ENCODE peak calls at places on chromosomes 16 and 17, in nine cellular contexts. One of them, this sample, is unnamed.
A peak's percentile ranks its signal among the peaks of the same experiment; 100 is the strongest.

GRCh38 chr17:10033982-10034381 is 128.9 kb upstream of the RCVRN start:
- DNase-seq in A549: no peak
- DNase-seq in ascending aorta: peak; percentile 74
- DNase-seq in lower lobe of right lung: peak; percentile 61
- DNase-seq in spleen: peak; percentile 75
- DNase-seq in GM23338: no peak
- DNase-seq in upper lobe of right lung: no peak
- DNase-seq in body of pancreas: no peak
- DNase-seq in left ventricle myocardium inferior: no peak
- DNase-seq in this sample: no peak

GRCh38 chr17:40931311-40931710 is 6.1 kb downstream of the KRT23 start:
- DNase-seq in left ventricle myocardium inferior: no peak
- DNase-seq in GM23338: no peak
- DNase-seq in upper lobe of right lung: no peak
- DNase-seq in spleen: no peak
- DNase-seq in lower lobe of right lung: no peak
- DNase-seq in A549: no peak
- DNase-seq in body of pancreas: no peak
- DNase-seq in ascending aorta: no peak
- DNase-seq in this sample: no peak

GRCh38 chr17:63848834-63849689 is 6.6 kb upstream of the SMARCD2 start:
- DNase-seq in GM23338: peak; percentile 96
- DNase-seq in spleen: peak; percentile 98
- DNase-seq in body of pancreas: peak; percentile 92
- DNase-seq in ascending aorta: peak; percentile 95
- DNase-seq in upper lobe of right lung: peak; percentile 96
- DNase-seq in left ventricle myocardium inferior: peak; percentile 93
- DNase-seq in A549: peak; percentile 99
- DNase-seq in lower lobe of right lung: peak; percentile 95
- DNase-seq in this sample: peak; percentile 88

GRCh38 chr16:14198603-14199002 is 127.5 kb downstream of the MRTFB start:
- DNase-seq in ascending aorta: no peak
- DNase-seq in spleen: no peak
- DNase-seq in upper lobe of right lung: no peak
- DNase-seq in A549: no peak
- DNase-seq in lower lobe of right lung: no peak
- DNase-seq in body of pancreas: no peak
- DNase-seq in left ventricle myocardium inferior: no peak
- DNase-seq in GM23338: no peak
- DNase-seq in this sample: no peak

GRCh38 chr16:23274968-23275367 is 27.1 kb upstream of the SCNN1B start:
- DNase-seq in ascending aorta: no peak
- DNase-seq in left ventricle myocardium inferior: no peak
- DNase-seq in body of pancreas: no peak
- DNase-seq in A549: peak; percentile 60
- DNase-seq in GM23338: peak; percentile 73
- DNase-seq in upper lobe of right lung: no peak
- DNase-seq in lower lobe of right lung: no peak
- DNase-seq in spleen: no peak
- DNase-seq in this sample: peak; percentile 40

GRCh38 chr16:70696952-70697600 is 11.2 kb upstream of the MTSS2 start:
- DNase-seq in left ventricle myocardium inferior: no peak
- DNase-seq in upper lobe of right lung: peak; percentile 82
- DNase-seq in ascending aorta: no peak
- DNase-seq in body of pancreas: no peak
- DNase-seq in lower lobe of right lung: peak; percentile 78
- DNase-seq in spleen: peak; percentile 75
- DNase-seq in GM23338: no peak
- DNase-seq in A549: no peak
- DNase-seq in this sample: no peak

GRCh38 chr17:30095507-30096244 is 20.9 kb upstream of the NSRP1 start:
- DNase-seq in GM23338: peak; percentile 76
- DNase-seq in A549: peak; percentile 79
- DNase-seq in lower lobe of right lung: no peak
- DNase-seq in body of pancreas: no peak
- DNase-seq in upper lobe of right lung: no peak
- DNase-seq in ascending aorta: no peak
- DNase-seq in left ventricle myocardium inferior: no peak
- DNase-seq in spleen: no peak
- DNase-seq in this sample: peak; percentile 64

GRCh38 chr17:63293310-63293709 is 152.8 kb downstream of the CYB561 start:
- DNase-seq in A549: no peak
- DNase-seq in lower lobe of right lung: no peak
- DNase-seq in ascending aorta: no peak
- DNase-seq in spleen: no peak
- DNase-seq in GM23338: no peak
- DNase-seq in body of pancreas: no peak
- DNase-seq in upper lobe of right lung: no peak
- DNase-seq in left ventricle myocardium inferior: no peak
- DNase-seq in this sample: peak; percentile 57

DNA sequence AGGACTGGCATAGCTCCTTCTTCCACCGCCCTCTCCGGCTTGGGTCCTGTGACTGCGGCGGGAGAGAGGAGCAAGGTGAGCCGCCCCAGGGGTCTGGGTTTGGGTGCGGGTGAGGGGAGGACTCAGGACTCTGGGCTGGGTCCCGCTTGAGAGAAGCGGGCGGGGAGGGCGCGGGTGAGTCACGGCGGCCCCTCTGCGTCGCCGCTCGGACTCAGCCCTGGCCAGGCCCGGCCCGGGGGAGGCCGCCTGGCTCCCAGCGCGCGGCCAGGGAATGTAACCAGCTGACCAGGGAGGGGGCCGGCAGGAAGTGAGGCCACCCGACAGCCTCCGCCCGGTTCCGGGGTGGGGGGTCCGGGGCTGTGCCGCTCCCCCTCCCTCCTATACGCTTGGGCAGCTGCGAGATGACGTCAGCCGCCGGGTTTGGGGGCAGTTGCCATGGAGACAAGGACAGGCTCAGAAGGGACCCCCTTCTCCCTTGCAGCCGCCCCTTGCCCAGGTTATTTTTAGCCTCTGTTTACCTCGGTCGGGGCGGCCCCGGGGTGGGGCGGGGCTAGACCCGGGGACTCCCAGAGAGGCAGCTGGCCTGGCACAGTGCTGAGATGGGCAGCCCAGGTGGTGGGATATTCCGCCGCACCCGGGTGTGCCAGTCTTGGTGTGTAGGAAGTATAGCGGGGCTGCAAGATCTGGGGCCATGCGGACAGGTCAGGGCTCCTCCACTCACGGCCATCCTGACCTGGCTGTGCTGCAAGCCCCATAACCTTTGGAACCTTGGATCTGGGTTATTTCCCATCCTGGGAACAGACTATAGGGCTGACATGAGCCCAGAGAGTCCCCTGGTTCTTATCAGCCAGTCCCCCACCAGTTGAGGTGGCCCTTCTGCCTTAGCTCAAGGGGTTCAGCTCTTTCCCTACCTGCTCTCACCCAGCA is 1.6 kb downstream of the RIPOR1 start:
- DNase-seq in upper lobe of right lung: peak; percentile 88
- DNase-seq in A549: no peak
- DNase-seq in ascending aorta: peak; percentile 94
- DNase-seq in spleen: peak; percentile 92
- DNase-seq in body of pancreas: peak; percentile 76
- DNase-seq in GM23338: peak; percentile 54
- DNase-seq in left ventricle myocardium inferior: peak; percentile 82
- DNase-seq in lower lobe of right lung: peak; percentile 84
- DNase-seq in this sample: peak; percentile 35
- H3K4me1 ChIP-seq in upper lobe of right lung: peaks cover 33% of the 10 kb centered on the region
- H3K4me1 ChIP-seq in A549: peaks cover 43% of the 10 kb centered on the region
- H3K4me1 ChIP-seq in ascending aorta: peaks cover 7% of the 10 kb centered on the region
- H3K4me1 ChIP-seq in spleen: peaks cover 72% of the 10 kb centered on the region
- H3K4me1 ChIP-seq in body of pancreas: peaks cover 51% of the 10 kb centered on the region
- H3K4me1 ChIP-seq in GM23338: peaks cover 8% of the 10 kb centered on the region
- H3K4me1 ChIP-seq in left ventricle myocardium inferior: peaks cover 85% of the 10 kb centered on the region
- H3K4me1 ChIP-seq in lower lobe of right lung: peaks cover 62% of the 10 kb centered on the region
- H3K4me1 ChIP-seq in this sample: peaks cover 38% of the 10 kb centered on the region

GRCh38 chr17:300881-301280 is 51.7 kb downstream of the RPH3AL start:
- DNase-seq in body of pancreas: peak; percentile 2
- DNase-seq in left ventricle myocardium inferior: no peak
- DNase-seq in spleen: peak; percentile 48
- DNase-seq in ascending aorta: no peak
- DNase-seq in A549: no peak
- DNase-seq in lower lobe of right lung: peak; percentile 21
- DNase-seq in GM23338: no peak
- DNase-seq in upper lobe of right lung: peak; percentile 36
- DNase-seq in this sample: no peak

GRCh38 chr17:297758-298157 is 54.8 kb downstream of the RPH3AL start:
- DNase-seq in upper lobe of right lung: peak; percentile 55
- DNase-seq in spleen: peak; percentile 54
- DNase-seq in ascending aorta: no peak
- DNase-seq in GM23338: no peak
- DNase-seq in body of pancreas: peak; percentile 4
- DNase-seq in A549: no peak
- DNase-seq in left ventricle myocardium inferior: no peak
- DNase-seq in lower lobe of right lung: peak; percentile 20
- DNase-seq in this sample: no peak

GRCh38 chr17:299546-299945 is 53.1 kb downstream of the RPH3AL start:
- DNase-seq in upper lobe of right lung: peak; percentile 40
- DNase-seq in GM23338: no peak
- DNase-seq in A549: no peak
- DNase-seq in lower lobe of right lung: peak; percentile 20
- DNase-seq in body of pancreas: peak; percentile 28
- DNase-seq in ascending aorta: no peak
- DNase-seq in left ventricle myocardium inferior: no peak
- DNase-seq in spleen: peak; percentile 45
- DNase-seq in this sample: no peak

GRCh38 chr17:296906-297690 is 55.5 kb downstream of the RPH3AL start:
- DNase-seq in GM23338: no peak
- DNase-seq in ascending aorta: peak; percentile 45
- DNase-seq in spleen: peak; percentile 54
- DNase-seq in lower lobe of right lung: peak; percentile 24
- DNase-seq in A549: no peak
- DNase-seq in left ventricle myocardium inferior: no peak
- DNase-seq in body of pancreas: no peak
- DNase-seq in upper lobe of right lung: peak; percentile 49
- DNase-seq in this sample: no peak

DNA sequence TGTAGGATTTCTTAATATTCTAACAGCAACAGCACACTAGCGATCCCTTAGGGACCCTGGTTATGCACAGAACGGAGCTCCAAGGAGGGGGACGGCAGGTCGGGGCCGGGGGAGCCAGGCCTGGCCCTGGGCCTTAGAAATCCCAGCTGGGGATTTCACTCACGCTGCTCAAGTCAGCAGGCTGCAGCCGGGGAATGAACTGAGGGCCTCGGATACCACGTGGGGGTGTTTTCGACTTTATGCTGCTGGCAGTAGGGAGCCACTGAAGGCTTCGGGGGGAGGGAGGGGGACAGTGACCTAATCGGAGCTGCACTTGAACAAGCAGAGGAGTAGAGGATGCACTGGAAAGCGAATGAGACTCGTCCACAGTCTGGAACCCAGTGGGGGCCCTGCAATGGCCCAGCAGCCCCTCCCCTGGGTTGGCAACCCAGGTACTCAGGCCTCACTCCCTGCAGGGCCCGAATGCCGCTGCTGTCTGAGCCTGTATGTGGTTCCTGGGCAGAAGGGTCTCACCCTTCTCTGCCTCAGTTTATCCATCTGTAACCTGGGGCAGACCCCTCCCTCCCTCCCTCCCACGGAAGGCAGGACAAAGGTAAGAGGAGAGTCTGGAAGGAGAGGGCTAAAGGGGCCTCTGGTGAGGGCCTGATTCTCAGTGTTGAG is 53.7 kb downstream of the RPH3AL start:
- DNase-seq in lower lobe of right lung: peak; percentile 30
- DNase-seq in GM23338: no peak
- DNase-seq in left ventricle myocardium inferior: peak; percentile 75
- DNase-seq in A549: no peak
- DNase-seq in ascending aorta: no peak
- DNase-seq in spleen: peak; percentile 57
- DNase-seq in body of pancreas: peak; percentile 59
- DNase-seq in upper lobe of right lung: peak; percentile 38
- DNase-seq in this sample: no peak
- TF ChIP-seq CTCF in lower lobe of right lung: no peak
- TF ChIP-seq CTCF in GM23338: no peak
- TF ChIP-seq CTCF in left ventricle myocardium inferior: no peak
- TF ChIP-seq CTCF in A549: no peak
- TF ChIP-seq CTCF in ascending aorta: no peak
- TF ChIP-seq CTCF in spleen: no peak
- TF ChIP-seq CTCF in body of pancreas: no peak
- TF ChIP-seq CTCF in upper lobe of right lung: no peak
- TF ChIP-seq CTCF in this sample: no peak

DNA sequence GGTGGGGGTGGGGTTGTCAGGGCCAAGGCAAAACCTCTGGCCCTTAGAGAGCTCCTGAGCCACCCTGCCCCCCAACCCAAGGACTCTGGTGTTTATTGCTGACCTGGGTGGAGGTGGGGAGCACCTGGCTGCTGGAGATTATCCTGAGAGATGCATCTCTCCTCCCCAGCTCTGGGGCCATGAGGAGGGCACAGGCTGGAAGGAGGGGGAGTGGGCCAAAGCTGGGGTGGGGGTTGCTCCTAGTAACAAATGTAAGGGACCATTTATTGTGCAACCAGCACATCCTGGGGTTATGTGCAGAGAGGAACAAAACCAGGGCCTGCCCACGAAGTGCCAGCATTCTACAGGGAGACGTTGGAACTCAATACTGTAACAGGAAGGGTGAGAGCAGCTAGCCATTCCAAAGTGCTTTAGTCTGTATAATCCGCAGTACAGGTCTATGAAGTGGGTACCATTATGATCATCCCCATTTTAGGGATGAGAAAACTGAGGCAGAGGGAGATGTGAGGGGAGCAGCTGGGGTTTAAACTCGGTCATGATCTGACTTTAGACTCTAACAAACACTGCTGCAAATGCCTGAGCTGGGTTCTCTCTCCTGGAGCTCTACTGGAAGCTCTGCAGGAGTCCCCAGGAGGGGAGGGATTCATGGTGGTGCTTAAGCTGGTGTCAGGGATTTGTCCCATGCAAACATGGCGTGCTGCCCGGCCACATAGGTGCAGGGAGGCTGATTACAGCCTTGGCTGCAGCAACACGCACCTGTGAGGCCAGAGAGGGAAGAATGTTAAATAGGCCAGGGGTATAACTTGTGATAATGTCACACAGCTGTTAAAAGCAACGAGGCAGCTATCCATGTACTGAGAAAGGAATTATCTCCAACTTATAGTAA is 1.3 kb upstream of the RHBDF2 start:
- DNase-seq in upper lobe of right lung: no peak
- DNase-seq in GM23338: no peak
- DNase-seq in spleen: no peak
- DNase-seq in left ventricle myocardium inferior: no peak
- DNase-seq in A549: no peak
- DNase-seq in body of pancreas: peak; percentile 73
- DNase-seq in ascending aorta: no peak
- DNase-seq in lower lobe of right lung: no peak
- DNase-seq in this sample: no peak
- H3K4me1 ChIP-seq in upper lobe of right lung: peaks cover 29% of the 10 kb centered on the region
- H3K4me1 ChIP-seq in GM23338: peaks cover 25% of the 10 kb centered on the region
- H3K4me1 ChIP-seq in spleen: peaks cover 64% of the 10 kb centered on the region
- H3K4me1 ChIP-seq in left ventricle myocardium inferior: peaks cover 53% of the 10 kb centered on the region
- H3K4me1 ChIP-seq in A549: peaks cover 39% of the 10 kb centered on the region
- H3K4me1 ChIP-seq in body of pancreas: peaks cover 57% of the 10 kb centered on the region
- H3K4me1 ChIP-seq in ascending aorta: peaks cover 10% of the 10 kb centered on the region
- H3K4me1 ChIP-seq in lower lobe of right lung: peaks cover 51% of the 10 kb centered on the region
- H3K4me1 ChIP-seq in this sample: peaks cover 35% of the 10 kb centered on the region

GRCh38 chr17:60146206-60146605 is 3.6 kb upstream of the CA4 start:
- DNase-seq in spleen: no peak
- DNase-seq in A549: no peak
- DNase-seq in left ventricle myocardium inferior: no peak
- DNase-seq in GM23338: no peak
- DNase-seq in body of pancreas: no peak
- DNase-seq in ascending aorta: no peak
- DNase-seq in lower lobe of right lung: no peak
- DNase-seq in upper lobe of right lung: no peak
- DNase-seq in this sample: no peak

GRCh38 chr17:60141111-60142018 is 8.4 kb upstream of the CA4 start:
- DNase-seq in lower lobe of right lung: peak; percentile 68
- DNase-seq in spleen: no peak
- DNase-seq in ascending aorta: no peak
- DNase-seq in body of pancreas: peak; percentile 92
- DNase-seq in A549: no peak
- DNase-seq in upper lobe of right lung: no peak
- DNase-seq in left ventricle myocardium inferior: no peak
- DNase-seq in GM23338: peak; percentile 50
- DNase-seq in this sample: no peak

GRCh38 chr17:60145006-60145935 is 4.5 kb upstream of the CA4 start:
- DNase-seq in ascending aorta: no peak
- DNase-seq in lower lobe of right lung: no peak
- DNase-seq in A549: no peak
- DNase-seq in left ventricle myocardium inferior: no peak
- DNase-seq in body of pancreas: no peak
- DNase-seq in spleen: no peak
- DNase-seq in GM23338: peak; percentile 37
- DNase-seq in upper lobe of right lung: no peak
- DNase-seq in this sample: peak; percentile 24

GRCh38 chr17:60139438-60140285 is 10.1 kb upstream of the CA4 start:
- DNase-seq in A549: peak; percentile 68
- DNase-seq in lower lobe of right lung: peak; percentile 84
- DNase-seq in ascending aorta: peak; percentile 77
- DNase-seq in upper lobe of right lung: peak; percentile 87
- DNase-seq in spleen: peak; percentile 90
- DNase-seq in body of pancreas: peak; percentile 81
- DNase-seq in left ventricle myocardium inferior: peak; percentile 80
- DNase-seq in GM23338: peak; percentile 86
- DNase-seq in this sample: peak; percentile 34

GRCh38 chr17:60142872-60143499 is 6.8 kb upstream of the CA4 start:
- DNase-seq in ascending aorta: peak; percentile 88
- DNase-seq in GM23338: peak; percentile 97
- DNase-seq in spleen: peak; percentile 92
- DNase-seq in body of pancreas: peak; percentile 93
- DNase-seq in upper lobe of right lung: peak; percentile 88
- DNase-seq in A549: peak; percentile 91
- DNase-seq in lower lobe of right lung: peak; percentile 88
- DNase-seq in left ventricle myocardium inferior: peak; percentile 76
- DNase-seq in this sample: peak; percentile 77
- TF ChIP-seq CTCF in ascending aorta: peak; percentile 57
- TF ChIP-seq CTCF in GM23338: peak; percentile 92
- TF ChIP-seq CTCF in spleen: no peak
- TF ChIP-seq CTCF in body of pancreas: peak; percentile 79
- TF ChIP-seq CTCF in upper lobe of right lung: peak; percentile 78
- TF ChIP-seq CTCF in A549: peak; percentile 94
- TF ChIP-seq CTCF in lower lobe of right lung: peak; percentile 72
- TF ChIP-seq CTCF in left ventricle myocardium inferior: peak; percentile 77
- TF ChIP-seq CTCF in this sample: peak; percentile 85

This sample was measured in mammary epithelial cell.